ENCODE peak calls at places on chromosomes 13 and 19, in seven cellular contexts. D is stimulated activated CD4-positive, alpha-beta T cell treated with anti-CD3 and anti-CD28 coated beads, Interleukin-1b, Interleukin-23, amount 100 ng/mL, for 24 hours; L is CD8-positive, alpha-beta T cell; X is pons; U is left ventricle myocardium inferior; S is hypothalamus; K is caudate nucleus. E is an unnamed sample.

GRCh38 chr13:80141114-80141849 is 199.6 kb downstream of the SPRY2 start:
- DNase-seq in S (no peak), U (peak), X (peak), D (no peak), K (no peak), L (no peak), E (no peak)

GRCh38 chr19:53980553-53981407 is 10.7 kb upstream of the CACNG6 start:
- DNase-seq in K (no peak), S (no peak), X (peak), U (no peak), D (no peak), L (no peak), E (no peak)

GRCh38 chr13:99432637-99433542 is 68.4 kb upstream of the TM9SF2 start:
- DNase-seq in S (peak), X (peak), K (no peak), L (peak), D (peak), U (peak), E (peak)

GRCh38 chr13:59962343-59962742 is 201.4 kb downstream of the DIAPH3 start:
- DNase-seq in X (no peak), L (no peak), D (no peak), U (no peak), S (no peak), K (no peak), E (no peak)

GRCh38 chr19:1627194-1627593 is 21.9 kb upstream of the UQCR11 start:
- DNase-seq in X (no peak), S (no peak), U (no peak), L (no peak), D (no peak), K (no peak), E (no peak)

GRCh38 chr19:38057954-38058690 is 151.1 kb downstream of the SIPA1L3 start:
- DNase-seq in D (no peak), X (no peak), U (no peak), K (no peak), S (no peak), L (no peak), E (no peak)

GRCh38 chr13:90696656-90697055 is 650.8 kb upstream of the MIR17HG start:
- DNase-seq in S (no peak), X (no peak), D (no peak), U (no peak), L (no peak), K (no peak), E (no peak)

GRCh38 chr13:80133631-80134083 is 207.3 kb downstream of the SPRY2 start:
- DNase-seq in D (no peak), S (no peak), K (no peak), L (no peak), U (no peak), X (peak), E (no peak)

GRCh38 chr19:35896643-35897040 is 3.7 kb downstream of the NFKBID start:
- DNase-seq in K (no peak), L (no peak), S (no peak), X (no peak), D (no peak), U (no peak), E (no peak)

GRCh38 chr19:44627631-44628030 is 14.3 kb downstream of the IGSF23 start:
- DNase-seq in X (no peak), U (no peak), K (no peak), L (no peak), D (no peak), S (no peak), E (no peak)

GRCh38 chr13:100694722-100695644 is 20.4 kb upstream of the TMTC4 start:
- DNase-seq in K (no peak), S (no peak), U (no peak), D (no peak), L (no peak), X (peak), E (peak)

GRCh38 chr13:25939961-25940687 is 111.7 kb downstream of the SHISA2 start:
- DNase-seq in D (no peak), S (no peak), L (no peak), K (no peak), X (no peak), U (no peak), E (no peak)

GRCh38 chr19:34178276-34178614 is 5.9 kb downstream of the LSM14A start:
- DNase-seq in S (no peak), K (no peak), X (no peak), D (no peak), L (no peak), U (no peak), E (no peak)

GRCh38 chr19:50646074-50646807 is 3.0 kb upstream of the C19orf81 start:
- DNase-seq in X (no peak), S (no peak), L (no peak), U (no peak), D (no peak), K (no peak), E (no peak)

GRCh38 chr13:107192289-107192688 is 624.4 kb upstream of the ARGLU1 start:
- DNase-seq in D (no peak), U (no peak), X (no peak), K (no peak), S (no peak), L (no peak), E (no peak)

GRCh38 chr13:98083507-98083906 is 59.4 kb upstream of the FARP1 start:
- DNase-seq in U (no peak), D (no peak), S (no peak), L (no peak), K (no peak), X (no peak), E (no peak)

GRCh38 chr19:10402441-10403038 is 802 bp downstream of the CDC37 start:
- DNase-seq in K (no peak), U (peak), D (no peak), S (no peak), X (no peak), L (no peak), E (no peak)

GRCh38 chr13:91313103-91313502 is 34.4 kb upstream of the MIR17HG start:
- DNase-seq in D (no peak), U (no peak), L (peak), X (peak), S (no peak), K (no peak), E (peak)

GRCh38 chr13:98345103-98345899 is 168.2 kb upstream of the RNF113B start:
- DNase-seq in X (no peak), S (no peak), U (no peak), K (no peak), D (no peak), L (no peak), E (peak)